ENCODE peak calls at places on chromosomes 12 and 14, in seven cellular contexts. One of them, this sample, is unnamed.

GRCh38 chr12:89073027-89073398 is 279.3 kb downstream of the DUSP6 start:
- DNase-seq in foreskin fibroblast: peak
- DNase-seq in fibroblast of lung: peak
- DNase-seq in GM03348: peak
- DNase-seq in uterus: no peak
- DNase-seq in A549: no peak
- DNase-seq in T-helper 2 cell: peak
- DNase-seq in this sample: peak

GRCh38 chr12:18217981-18218380 is 43.3 kb upstream of the PIK3C2G start:
- DNase-seq in A549: no peak
- DNase-seq in uterus: no peak
- DNase-seq in foreskin fibroblast: peak
- DNase-seq in GM03348: peak
- DNase-seq in T-helper 2 cell: no peak
- DNase-seq in fibroblast of lung: no peak
- DNase-seq in this sample: peak

GRCh38 chr14:90419200-90419599 is 22.4 kb downstream of the CALM1 start:
- DNase-seq in A549: peak
- DNase-seq in T-helper 2 cell: no peak
- DNase-seq in uterus: peak
- DNase-seq in GM03348: peak
- DNase-seq in foreskin fibroblast: peak
- DNase-seq in fibroblast of lung: peak
- DNase-seq in this sample: peak

GRCh38 chr14:104532191-104532555 is 47.4 kb upstream of the C14orf180 start:
- DNase-seq in foreskin fibroblast: no peak
- DNase-seq in uterus: no peak
- DNase-seq in T-helper 2 cell: no peak
- DNase-seq in A549: no peak
- DNase-seq in fibroblast of lung: no peak
- DNase-seq in GM03348: no peak
- DNase-seq in this sample: no peak

GRCh38 chr12:96828169-96828789 is 78.8 kb upstream of the NEDD1 start:
- DNase-seq in GM03348: no peak
- DNase-seq in foreskin fibroblast: no peak
- DNase-seq in fibroblast of lung: no peak
- DNase-seq in A549: peak
- DNase-seq in uterus: no peak
- DNase-seq in T-helper 2 cell: peak
- DNase-seq in this sample: no peak

GRCh38 chr14:64979336-64980074 is 7.2 kb upstream of the FNTB start:
- DNase-seq in fibroblast of lung: peak
- DNase-seq in foreskin fibroblast: peak
- DNase-seq in T-helper 2 cell: no peak
- DNase-seq in A549: peak
- DNase-seq in GM03348: peak
- DNase-seq in uterus: no peak
- DNase-seq in this sample: no peak

GRCh38 chr12:2084553-2085296 is 31.9 kb downstream of the CACNA1C start:
- DNase-seq in foreskin fibroblast: peak
- DNase-seq in T-helper 2 cell: no peak
- DNase-seq in uterus: peak
- DNase-seq in GM03348: peak
- DNase-seq in A549: no peak
- DNase-seq in fibroblast of lung: peak
- DNase-seq in this sample: peak

GRCh38 chr14:52876311-52876710 is 74.5 kb downstream of the FERMT2 start:
- DNase-seq in A549: no peak
- DNase-seq in fibroblast of lung: peak
- DNase-seq in GM03348: peak
- DNase-seq in T-helper 2 cell: no peak
- DNase-seq in uterus: no peak
- DNase-seq in foreskin fibroblast: peak
- DNase-seq in this sample: peak

GRCh38 chr12:27964123-27964522 is 8.4 kb downstream of the PTHLH start:
- DNase-seq in A549: peak
- DNase-seq in uterus: no peak
- DNase-seq in foreskin fibroblast: no peak
- DNase-seq in T-helper 2 cell: no peak
- DNase-seq in fibroblast of lung: peak
- DNase-seq in GM03348: no peak
- DNase-seq in this sample: no peak

GRCh38 chr14:34714320-34715107 is at the start of gene CFL2:
- DNase-seq in A549: peak
- DNase-seq in foreskin fibroblast: peak
- DNase-seq in fibroblast of lung: peak
- DNase-seq in T-helper 2 cell: peak
- DNase-seq in uterus: peak
- DNase-seq in GM03348: peak
- DNase-seq in this sample: peak

GRCh38 chr14:105589161-105589925 is 63.0 kb downstream of the TMEM121 start:
- DNase-seq in GM03348: no peak
- DNase-seq in T-helper 2 cell: no peak
- DNase-seq in foreskin fibroblast: no peak
- DNase-seq in A549: no peak
- DNase-seq in fibroblast of lung: no peak
- DNase-seq in uterus: no peak
- DNase-seq in this sample: no peak

GRCh38 chr14:89500303-89500702 is 83.3 kb upstream of the FOXN3 start:
- DNase-seq in fibroblast of lung: no peak
- DNase-seq in A549: no peak
- DNase-seq in T-helper 2 cell: no peak
- DNase-seq in uterus: no peak
- DNase-seq in foreskin fibroblast: no peak
- DNase-seq in GM03348: no peak
- DNase-seq in this sample: no peak

GRCh38 chr12:46609281-46609623 is 216.5 kb downstream of the SLC38A4 start:
- DNase-seq in T-helper 2 cell: peak
- DNase-seq in uterus: no peak
- DNase-seq in foreskin fibroblast: no peak
- DNase-seq in A549: no peak
- DNase-seq in fibroblast of lung: no peak
- DNase-seq in GM03348: no peak
- DNase-seq in this sample: no peak

GRCh38 chr12:53214687-53215455 is 7.8 kb upstream of the ITGB7 start:
- DNase-seq in uterus: peak
- DNase-seq in T-helper 2 cell: no peak
- DNase-seq in GM03348: no peak
- DNase-seq in fibroblast of lung: no peak
- DNase-seq in A549: no peak
- DNase-seq in foreskin fibroblast: no peak
- DNase-seq in this sample: no peak

GRCh38 chr12:76144253-76144564 is 59.7 kb upstream of the NAP1L1 start:
- DNase-seq in uterus: no peak
- DNase-seq in fibroblast of lung: peak
- DNase-seq in T-helper 2 cell: peak
- DNase-seq in A549: peak
- DNase-seq in GM03348: no peak
- DNase-seq in foreskin fibroblast: peak
- DNase-seq in this sample: no peak

GRCh38 chr12:112439769-112440168 is 21.0 kb downstream of the PTPN11 start:
- DNase-seq in uterus: no peak
- DNase-seq in foreskin fibroblast: no peak
- DNase-seq in A549: no peak
- DNase-seq in fibroblast of lung: no peak
- DNase-seq in GM03348: no peak
- DNase-seq in T-helper 2 cell: no peak
- DNase-seq in this sample: no peak

GRCh38 chr12:14961466-14962155 is at the start of gene ARHGDIB:
- DNase-seq in T-helper 2 cell: peak
- DNase-seq in GM03348: no peak
- DNase-seq in A549: no peak
- DNase-seq in uterus: no peak
- DNase-seq in foreskin fibroblast: no peak
- DNase-seq in fibroblast of lung: no peak
- DNase-seq in this sample: no peak

GRCh38 chr14:93263416-93263815 is 56.4 kb downstream of the UBR7 start:
- DNase-seq in GM03348: no peak
- DNase-seq in A549: no peak
- DNase-seq in foreskin fibroblast: peak
- DNase-seq in uterus: no peak
- DNase-seq in T-helper 2 cell: no peak
- DNase-seq in fibroblast of lung: peak
- DNase-seq in this sample: peak

GRCh38 chr12:131218291-131219172 is 264.8 kb downstream of the ADGRD1 start:
- DNase-seq in fibroblast of lung: no peak
- DNase-seq in T-helper 2 cell: no peak
- DNase-seq in GM03348: no peak
- DNase-seq in foreskin fibroblast: no peak
- DNase-seq in A549: peak
- DNase-seq in uterus: no peak
- DNase-seq in this sample: no peak

GRCh38 chr12:99706736-99707473 is 59.4 kb downstream of the GARIN6 start:
- DNase-seq in fibroblast of lung: no peak
- DNase-seq in GM03348: no peak
- DNase-seq in A549: no peak
- DNase-seq in uterus: no peak
- DNase-seq in foreskin fibroblast: no peak
- DNase-seq in T-helper 2 cell: no peak
- DNase-seq in this sample: no peak

GRCh38 chr12:104215638-104216297 is at the start of gene TXNRD1:
- DNase-seq in A549: peak
- DNase-seq in uterus: peak
- DNase-seq in T-helper 2 cell: peak
- DNase-seq in fibroblast of lung: peak
- DNase-seq in GM03348: peak
- DNase-seq in foreskin fibroblast: peak
- DNase-seq in this sample: peak

GRCh38 chr12:32273712-32274111 is 125.6 kb upstream of the FGD4 start:
- DNase-seq in fibroblast of lung: no peak
- DNase-seq in GM03348: no peak
- DNase-seq in T-helper 2 cell: peak
- DNase-seq in A549: no peak
- DNase-seq in foreskin fibroblast: no peak
- DNase-seq in uterus: no peak
- DNase-seq in this sample: no peak

GRCh38 chr14:94998702-94999101 is 158.6 kb downstream of the DICER1 start:
- DNase-seq in A549: peak
- DNase-seq in T-helper 2 cell: no peak
- DNase-seq in fibroblast of lung: no peak
- DNase-seq in uterus: no peak
- DNase-seq in foreskin fibroblast: no peak
- DNase-seq in GM03348: no peak
- DNase-seq in this sample: no peak

GRCh38 chr14:90649096-90649495 is 167.1 kb downstream of the TTC7B start:
- DNase-seq in GM03348: no peak
- DNase-seq in uterus: no peak
- DNase-seq in T-helper 2 cell: no peak
- DNase-seq in fibroblast of lung: peak
- DNase-seq in foreskin fibroblast: peak
- DNase-seq in A549: no peak
- DNase-seq in this sample: no peak

This sample was measured in stromal cell of bone marrow.